ENCODE peak calls at places on chromosome 2, in ten cellular contexts. R is amygdala; Z is stimulated activated CD4-positive, alpha-beta T cell treated with anti-CD3 and anti-CD28 coated beads, Interleukin-1b, Interleukin-23, amount 100 ng/mL, for 24 hours; L is prostate gland; C is Calu3; H is choroid plexus epithelial cell; F is activated T-cell treated with anti-CD3 and anti-CD28 coated beads for 4 hours; G is GM12891; X is left lung; T is kidney. Q is an unnamed sample.

GRCh38 chr2:112493048-112493447 is 11.1 kb downstream of the TTL start:
- DNase-seq in R (no peak), Z (no peak), L (no peak), C (no peak), H (peak; percentile 58), F (no peak), G (no peak), X (no peak), T (no peak), Q (no peak)

GRCh38 chr2:236163483-236164200 is 4.5 kb downstream of the GBX2 start:
- DNase-seq in R (no peak), Z (no peak), L (no peak), C (no peak), H (no peak), F (no peak), G (no peak), X (no peak), T (no peak), Q (no peak)

GRCh38 chr2:137521653-137522052 is 442.6 kb upstream of the HNMT start:
- DNase-seq in R (no peak), Z (no peak), L (no peak), C (no peak), H (no peak), F (no peak), G (no peak), X (no peak), T (no peak), Q (no peak)

GRCh38 chr2:28695245-28695647 is 56.4 kb upstream of the PPP1CB start:
- DNase-seq in R (no peak), Z (no peak), L (peak; percentile 21), C (no peak), H (no peak), F (no peak), G (no peak), X (no peak), T (no peak), Q (no peak)

GRCh38 chr2:181683518-181684453 is 3.5 kb upstream of the NEUROD1 start:
- DNase-seq in R (no peak), Z (no peak), L (no peak), C (peak; percentile 83), H (no peak), F (no peak), G (no peak), X (no peak), T (peak; percentile 67), Q (no peak)

GRCh38 chr2:47023332-47023731 is 107.7 kb upstream of the MCFD2 start:
- DNase-seq in R (no peak), Z (no peak), L (no peak), C (no peak), H (no peak), F (no peak), G (no peak), X (peak; percentile 41), T (no peak), Q (no peak)

GRCh38 chr2:61631321-61631720 is 93.2 kb upstream of the XPO1 start:
- DNase-seq in R (no peak), Z (no peak), L (no peak), C (no peak), H (no peak), F (no peak), G (no peak), X (no peak), T (no peak), Q (no peak)

GRCh38 chr2:95300391-95300938 is 3.3 kb downstream of the KCNIP3 start:
- DNase-seq in R (no peak), Z (no peak), L (peak; percentile 48), C (no peak), H (peak; percentile 18), F (no peak), G (no peak), X (no peak), T (no peak), Q (no peak)

GRCh38 chr2:10266133-10266620 is 36.5 kb upstream of the HPCAL1 start:
- DNase-seq in R (no peak), Z (no peak), L (no peak), C (no peak), H (peak; percentile 41), F (no peak), G (no peak), X (peak; percentile 31), T (peak; percentile 34), Q (no peak)